ENCODE peak calls at places on chromosomes 4 and X, in five cellular contexts. T is HCT116, B is stomach, W is endothelial cell of umbilical vein, K is K562. F is an unnamed sample. For H3K36me3, the result is how much of the 10 kb centered on the place peaks cover.

GRCh38 chr4:78784255-78784654 is 8.1 kb downstream of the BMP2K start:
- DNase-seq in B (no peak), T (no peak), W (no peak), K (no peak), F (no peak)

GRCh38 chr4:181146031-181146430 is 1097.2 kb upstream of the TENM3 start:
- DNase-seq in W (no peak), B (no peak), T (no peak), K (no peak), F (no peak)

GRCh38 chrX:97109730-97110129 is 226.0 kb downstream of the RPA4 start:
- DNase-seq in W (no peak), T (peak), B (no peak), K (no peak), F (no peak)

GRCh38 chr4:183505556-183506388 is 914 bp downstream of the ING2 start:
- DNase-seq in W (peak), K (peak), T (peak), B (peak), F (peak)

GRCh38 chr4:180809439-180809838 is 1433.8 kb upstream of the TENM3 start:
- DNase-seq in W (no peak), K (no peak), B (no peak), T (no peak), F (no peak)

GRCh38 chr4:130639871-130640270 is 1543.9 kb downstream of the C4orf33 start:
- DNase-seq in K (no peak), W (no peak), T (no peak), B (no peak), F (no peak)

GRCh38 chr4:127141857-127142256 is 490.9 kb upstream of the INTU start:
- DNase-seq in W (no peak), K (no peak), T (no peak), B (no peak), F (no peak)

GRCh38 chr4:30808266-30808665 is 88.1 kb downstream of the PCDH7 start:
- DNase-seq in B (no peak), K (no peak), T (no peak), W (no peak), F (no peak)

GRCh38 chr4:177460460-177460859 is 18.2 kb upstream of the AGA start:
- DNase-seq in B (no peak), T (no peak), K (no peak), W (no peak), F (no peak)

GRCh38 chr4:41095973-41096372 is 118.4 kb downstream of the APBB2 start:
- DNase-seq in B (no peak), K (no peak), W (no peak), T (no peak), F (no peak)

GRCh38 chrX:47854474-47854873 is 17.8 kb downstream of the ZNF81 start:
- DNase-seq in T (no peak), W (peak), B (peak), K (no peak), F (no peak)

GRCh38 chr4:101019941-101020401 is 327.4 kb downstream of the PPP3CA start:
- DNase-seq in B (no peak), W (peak), T (peak), K (no peak), F (no peak)

GRCh38 chr4:136900706-136901105 is 631.6 kb downstream of the PCDH18 start:
- DNase-seq in B (no peak), K (no peak), T (no peak), W (no peak), F (no peak)

GRCh38 chr4:37865450-37865849 is 25.4 kb upstream of the TBC1D1 start:
- DNase-seq in K (no peak), T (no peak), B (no peak), W (no peak), F (no peak)

GRCh38 chr4:138204507-138204906 is 37.6 kb downstream of the SLC7A11 start:
- DNase-seq in K (no peak), B (no peak), W (no peak), T (no peak), F (no peak)

GRCh38 chr4:138199568-138200235 is 42.4 kb downstream of the SLC7A11 start:
- DNase-seq in K (no peak), B (peak), W (peak), T (peak), F (no peak)

GRCh38 chr4:138196153-138196552 is 46.0 kb downstream of the SLC7A11 start:
- DNase-seq in B (no peak), K (no peak), T (no peak), W (no peak), F (no peak)

GRCh38 chr4:138202686-138203085 is 39.5 kb downstream of the SLC7A11 start:
- DNase-seq in B (no peak), K (no peak), T (no peak), W (no peak), F (no peak)

GRCh38 chr4:138200236-138200590 is 41.9 kb downstream of the SLC7A11 start:
- DNase-seq in W (no peak), K (no peak), B (no peak), T (no peak), F (no peak)
- H3K36me3 ChIP-seq in W (under half), K (under half), B (under half), T (under half), F (under half)

DNA sequence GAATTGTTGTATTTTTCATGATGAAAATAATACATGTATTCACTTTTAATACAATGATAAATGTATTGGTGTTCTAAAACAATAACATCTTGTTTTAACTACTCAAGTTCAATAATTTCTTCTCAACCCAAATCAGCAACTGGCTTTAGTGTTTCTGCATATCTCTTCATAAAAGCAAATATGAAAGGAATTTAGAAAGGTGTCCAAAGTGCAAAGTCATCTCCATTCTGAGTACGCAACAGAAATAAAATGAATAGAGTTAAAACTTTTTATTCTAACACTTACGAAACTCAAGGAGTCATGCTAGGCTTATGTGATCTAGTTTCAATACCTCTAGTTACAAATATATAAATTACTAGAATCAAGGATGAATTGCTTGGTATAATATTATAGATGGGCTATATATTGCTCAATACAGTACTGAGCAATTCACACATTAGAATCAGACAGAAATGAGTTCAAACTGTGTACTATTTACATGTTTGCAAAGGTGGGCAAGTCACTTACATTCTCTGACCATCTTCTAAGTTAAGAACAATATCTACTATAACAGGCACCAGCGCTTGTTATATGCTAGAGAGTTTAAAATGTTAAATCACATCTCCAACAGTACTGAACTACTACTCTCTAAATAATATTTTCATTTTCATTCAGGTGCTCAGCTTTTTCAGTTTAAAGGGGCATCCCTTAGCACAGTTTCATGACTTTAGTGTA is 51.5 kb downstream of the PPA2 start:
- DNase-seq in T (no peak), B (no peak), W (no peak), K (no peak), F (no peak)
- H3K4me3 ChIP-seq in T (no peak), B (no peak), W (no peak), K (no peak), F (no peak)

GRCh38 chrX:29659911-29660310 is 555.5 kb upstream of the MAGEB2 start:
- DNase-seq in K (no peak), W (no peak), B (no peak), T (no peak), F (no peak)

GRCh38 chrX:29661290-29661689 is 554.1 kb upstream of the MAGEB2 start:
- DNase-seq in W (peak), K (no peak), B (no peak), T (no peak), F (no peak)

GRCh38 chrX:29665532-29665931 is 549.8 kb upstream of the MAGEB2 start:
- DNase-seq in W (no peak), B (no peak), K (no peak), T (no peak), F (no peak)

GRCh38 chrX:29662759-29663503 is 552.4 kb upstream of the MAGEB2 start:
- DNase-seq in K (no peak), W (peak), B (no peak), T (no peak), F (no peak)

DNA sequence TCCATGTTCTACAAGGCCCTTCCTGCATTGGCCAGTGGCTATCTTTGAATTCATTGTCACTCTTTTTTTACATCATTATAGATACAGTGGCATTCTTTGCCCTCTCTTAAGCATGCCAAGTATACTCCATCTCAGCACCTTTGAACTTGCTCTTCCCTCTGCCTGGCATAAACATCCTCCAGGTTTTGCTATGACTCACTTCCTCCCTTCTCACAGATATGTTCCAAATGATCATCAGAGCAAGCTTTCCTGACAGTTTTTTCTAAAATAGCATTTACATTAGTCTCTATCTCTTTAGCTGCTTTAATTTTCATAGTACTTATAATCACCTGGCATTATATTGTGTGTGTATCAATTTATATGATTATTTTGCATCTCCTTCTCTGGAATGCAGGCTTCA is 553.3 kb upstream of the MAGEB2 start:
- DNase-seq in T (no peak), W (peak), K (no peak), B (no peak), F (no peak)
- TF ChIP-seq POLR2AphosphoS5 in T (no peak), W (peak), K (no peak), B (no peak), F (no peak)

GRCh38 chr4:1850276-1850675 is 5.7 kb downstream of the LETM1 start:
- DNase-seq in T (no peak), B (no peak), W (no peak), K (no peak), F (no peak)
- H3K36me3 ChIP-seq in T (under half), B (under half), W (under half), K (half or more), F (under half)

GRCh38 chrX:56233682-56234081 is 1.5 kb downstream of the KLF8 start:
- DNase-seq in K (no peak), B (no peak), W (no peak), T (peak), F (no peak)

GRCh38 chrX:56233100-56233499 is 944 bp downstream of the KLF8 start:
- DNase-seq in T (no peak), B (no peak), K (no peak), W (no peak), F (no peak)

GRCh38 chrX:56228914-56229313 is 3.2 kb upstream of the KLF8 start:
- DNase-seq in T (no peak), W (no peak), B (no peak), K (no peak), F (no peak)

GRCh38 chrX:56232221-56233082 is at the start of gene KLF8:
- DNase-seq in K (peak), T (peak), W (no peak), B (peak), F (peak)

GRCh38 chrX:56231706-56232105 is 450 bp upstream of the KLF8 start:
- DNase-seq in B (no peak), T (no peak), K (no peak), W (no peak), F (no peak)
- H3K4me3 ChIP-seq in B (peak), T (no peak), K (no peak), W (no peak), F (peak)